ENCODE peak calls at places on chromosomes 3 and 15, in four cellular contexts. J, S, A and I are unnamed samples.

GRCh38 chr3:110237091-110237615 is 834.5 kb upstream of the NECTIN3 start:
- DNase-seq in J (no peak), S (no peak), A (no peak), I (no peak)

GRCh38 chr3:86563358-86563970 is 427.5 kb downstream of the VGLL3 start:
- DNase-seq in J (peak), S (no peak), A (no peak), I (no peak)

GRCh38 chr3:160928183-160928718 is 172.2 kb downstream of the PPM1L start:
- DNase-seq in J (peak), S (no peak), A (no peak), I (no peak)

GRCh38 chr3:146968204-146968651 is 363.1 kb upstream of the PLSCR5 start:
- DNase-seq in J (no peak), S (no peak), A (no peak), I (no peak)

GRCh38 chr15:81002254-81003022 is 1.7 kb downstream of the TLNRD1 start:
- DNase-seq in J (no peak), S (no peak), A (no peak), I (no peak)

GRCh38 chr15:95457520-95457919 is 873.0 kb upstream of the NR2F2 start:
- DNase-seq in J (no peak), S (no peak), A (no peak), I (no peak)

GRCh38 chr3:19455546-19455945 is 307.2 kb downstream of the KCNH8 start:
- DNase-seq in J (no peak), S (no peak), A (no peak), I (no peak)

GRCh38 chr3:195522254-195523023 is 20.7 kb downstream of the PPP1R2 start:
- DNase-seq in J (peak), S (no peak), A (no peak), I (no peak)

GRCh38 chr15:43792761-43793493 is 807 bp downstream of the SERF2 start:
- DNase-seq in J (peak), S (no peak), A (no peak), I (peak)

GRCh38 chr3:86990734-86991481 is at the start of gene VGLL3:
- DNase-seq in J (no peak), S (peak), A (no peak), I (no peak)

GRCh38 chr15:43748376-43748775 is 2.1 kb downstream of the PDIA3 start:
- DNase-seq in J (no peak), S (no peak), A (no peak), I (no peak)

GRCh38 chr3:62363275-62363674 is 10.1 kb downstream of the FEZF2 start:
- DNase-seq in J (no peak), S (no peak), A (no peak), I (no peak)

GRCh38 chr15:91940466-91941381 is 87.2 kb downstream of the SLCO3A1 start:
- DNase-seq in J (no peak), S (no peak), A (no peak), I (no peak)

GRCh38 chr15:47570044-47570443 is 147.3 kb upstream of the SEMA6D start:
- DNase-seq in J (no peak), S (no peak), A (no peak), I (no peak)

GRCh38 chr3:49362579-49362978 is 4.4 kb upstream of the GPX1 start:
- DNase-seq in J (no peak), S (no peak), A (no peak), I (no peak)

GRCh38 chr15:63030101-63030528 is 12.4 kb upstream of the TPM1 start:
- DNase-seq in J (no peak), S (no peak), A (no peak), I (no peak)

GRCh38 chr3:159928692-159929091 is 59.9 kb upstream of the IL12A start:
- DNase-seq in J (no peak), S (no peak), A (no peak), I (no peak)

GRCh38 chr3:10495003-10495402 is 10.4 kb downstream of the ATP2B2 start:
- DNase-seq in J (peak), S (no peak), A (no peak), I (no peak)

GRCh38 chr15:68143129-68143528 is 62.0 kb downstream of the CALML4 start:
- DNase-seq in J (no peak), S (no peak), A (no peak), I (no peak)

GRCh38 chr3:10674593-10674992 is 141.4 kb upstream of the SLC6A11 start:
- DNase-seq in J (no peak), S (no peak), A (no peak), I (no peak)

GRCh38 chr3:196012481-196012880 is 69.4 kb downstream of the TFRC start:
- DNase-seq in J (no peak), S (no peak), A (no peak), I (no peak)

GRCh38 chr15:42608767-42609488 is 33.5 kb downstream of the STARD9 start:
- DNase-seq in J (no peak), S (no peak), A (no peak), I (no peak)

GRCh38 chr3:99684678-99685077 is 46.3 kb downstream of the COL8A1 start:
- DNase-seq in J (no peak), S (no peak), A (no peak), I (no peak)

GRCh38 chr15:92612891-92613290 is 42.7 kb downstream of the FAM174B start:
- DNase-seq in J (no peak), S (no peak), A (no peak), I (no peak)

GRCh38 chr3:140219923-140220452 is 285.0 kb downstream of the CLSTN2 start:
- DNase-seq in J (peak), S (peak), A (no peak), I (no peak)

GRCh38 chr3:140225996-140226395 is 291.0 kb downstream of the CLSTN2 start:
- DNase-seq in J (no peak), S (no peak), A (no peak), I (no peak)

GRCh38 chr3:140224307-140224706 is 289.3 kb downstream of the CLSTN2 start:
- DNase-seq in J (no peak), S (no peak), A (no peak), I (no peak)

GRCh38 chr3:140223197-140223596 is 288.2 kb downstream of the CLSTN2 start:
- DNase-seq in J (no peak), S (no peak), A (no peak), I (no peak)

GRCh38 chr3:140223631-140224030 is 288.6 kb downstream of the CLSTN2 start:
- DNase-seq in J (no peak), S (no peak), A (no peak), I (no peak)
- TF ChIP-seq SPI1 in J (no peak), S (no peak), A (no peak), I (no peak)

GRCh38 chr15:39261397-39261796 is 319.5 kb upstream of the THBS1 start:
- DNase-seq in J (no peak), S (no peak), A (no peak), I (no peak)
- TF ChIP-seq POLR2AphosphoS5 in J (no peak), S (no peak), A (no peak), I (no peak)

GRCh38 chr3:138374573-138375134 is 26.3 kb downstream of the MRAS start:
- DNase-seq in J (no peak), S (no peak), A (no peak), I (no peak)

GRCh38 chr3:138373695-138374094 is 25.3 kb downstream of the MRAS start:
- DNase-seq in J (no peak), S (no peak), A (no peak), I (no peak)

GRCh38 chr3:138376663-138377062 is 28.3 kb downstream of the MRAS start:
- DNase-seq in J (no peak), S (no peak), A (no peak), I (no peak)

GRCh38 chr3:138377804-138378203 is 29.4 kb downstream of the MRAS start:
- DNase-seq in J (no peak), S (no peak), A (no peak), I (no peak)

GRCh38 chr3:138375446-138375845 is 27.1 kb downstream of the MRAS start:
- DNase-seq in J (no peak), S (no peak), A (no peak), I (no peak)
- TF ChIP-seq SPI1 in J (no peak), S (no peak), A (no peak), I (no peak)

GRCh38 chr3:52069135-52069534 is 12.8 kb upstream of the DUSP7 start:
- DNase-seq in J (no peak), S (no peak), A (no peak), I (no peak)

GRCh38 chr3:52072471-52072870 is 16.1 kb upstream of the DUSP7 start:
- DNase-seq in J (no peak), S (no peak), A (no peak), I (no peak)

GRCh38 chr3:52069891-52070290 is 13.5 kb upstream of the DUSP7 start:
- DNase-seq in J (no peak), S (no peak), A (no peak), I (no peak)

GRCh38 chr3:52072020-52072419 is 15.6 kb upstream of the DUSP7 start:
- DNase-seq in J (no peak), S (no peak), A (no peak), I (no peak)

DNA sequence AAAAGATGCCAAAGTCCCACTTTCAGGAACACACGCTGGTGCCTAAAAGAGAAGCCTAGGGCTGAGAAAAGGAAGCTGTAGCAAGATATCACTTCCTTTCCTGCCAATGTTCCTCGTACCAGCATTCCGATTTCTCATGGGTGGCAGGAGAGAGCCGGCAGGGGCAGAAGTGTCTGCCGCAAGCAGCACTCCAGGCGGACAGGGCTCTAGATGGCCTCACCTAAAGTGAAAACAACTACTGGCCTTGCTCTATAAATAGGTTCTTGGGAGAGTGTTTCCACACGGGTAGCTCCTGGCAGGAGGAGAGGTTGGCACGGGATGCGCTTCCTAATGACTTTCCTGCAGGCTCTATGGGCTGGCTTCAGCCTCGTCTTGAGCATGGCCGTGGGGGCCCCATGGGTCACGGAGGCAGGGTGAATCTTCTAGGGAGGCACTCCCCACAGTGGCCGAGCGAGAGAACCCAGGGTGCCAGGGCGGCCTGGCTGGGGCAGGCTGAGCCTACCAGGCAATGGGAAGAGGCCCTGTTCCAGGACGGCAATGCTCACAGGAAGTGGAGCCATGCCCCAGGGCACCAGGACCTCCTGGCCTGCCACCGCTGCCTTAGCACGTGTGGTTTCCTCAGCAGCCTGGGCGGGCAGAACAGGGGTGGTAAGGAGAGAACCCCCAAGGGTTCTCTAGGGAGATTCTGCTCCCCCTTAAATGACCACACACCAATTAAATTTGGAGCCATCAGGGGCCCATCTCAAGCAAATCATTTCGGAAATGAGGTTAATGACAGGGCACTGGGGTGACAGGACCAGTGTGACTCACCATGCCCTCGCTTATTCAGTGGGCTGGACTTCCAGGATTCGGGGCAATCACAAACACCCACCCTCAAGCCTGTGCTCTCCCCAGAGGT is 14.6 kb upstream of the DUSP7 start:
- DNase-seq in J (no peak), S (no peak), A (no peak), I (no peak)
- TF ChIP-seq POLR2AphosphoS5 in J (no peak), S (no peak), A (no peak), I (no peak)

DNA sequence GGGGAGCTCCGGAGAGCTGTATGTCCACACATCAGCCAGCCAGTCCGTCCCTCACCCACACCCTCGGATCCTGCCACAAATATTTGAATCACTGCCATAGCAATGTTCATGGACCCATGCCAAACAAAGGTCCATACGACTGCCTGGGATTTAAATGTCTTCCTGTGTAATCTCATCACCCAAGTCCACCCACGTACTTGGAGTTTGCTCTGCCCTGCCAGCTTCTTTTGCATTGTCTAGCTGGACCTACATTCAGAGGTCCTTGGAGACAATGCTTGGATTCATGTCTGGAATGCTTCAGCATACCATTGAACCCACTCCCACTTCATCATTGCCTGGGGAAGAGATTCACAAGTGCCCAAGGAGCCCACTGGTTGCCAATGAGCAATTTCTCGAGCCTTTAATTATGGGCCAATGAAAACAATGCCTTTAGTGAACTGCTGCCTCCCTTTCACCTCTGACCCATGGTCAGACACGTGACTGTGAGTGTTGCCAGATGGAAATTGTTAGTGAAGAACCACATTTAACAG is 90.4 kb upstream of the PHLDB2 start:
- DNase-seq in J (no peak), S (no peak), A (no peak), I (no peak)
- TF ChIP-seq SPI1 in J (no peak), S (no peak), A (no peak), I (no peak)